ENCODE peak calls at places on chromosomes 16 and 17, in six cellular contexts. M, J, T, Y, U and C are unnamed samples.

GRCh38 chr17:34275881-34276280 is 5.9 kb downstream of the CCL7 start:
- DNase-seq in J (no peak), T (no peak), U (no peak), Y (no peak), M (no peak), C (no peak)

GRCh38 chr17:7862692-7863437 is 5.1 kb downstream of the CYB5D1 start:
- DNase-seq in T (no peak), U (no peak), M (no peak), J (peak; percentile 70), Y (peak; percentile 27), C (peak; percentile 68)

GRCh38 chr16:11168386-11169065 is 87.5 kb downstream of the SOCS1 start:
- DNase-seq in M (no peak), Y (no peak), U (no peak), T (no peak), J (no peak), C (no peak)

GRCh38 chr16:57994778-57995177 is 5.7 kb downstream of the ZNF319 start:
- DNase-seq in U (no peak), M (peak; percentile 70), Y (peak; percentile 24), J (peak; percentile 70), T (no peak), C (peak; percentile 73)

GRCh38 chr17:80497726-80498241 is 21.4 kb upstream of the NPTX1 start:
- DNase-seq in Y (no peak), M (no peak), J (no peak), T (no peak), U (no peak), C (no peak)

GRCh38 chr17:41417576-41418015 is 6.8 kb downstream of the KRT37 start:
- DNase-seq in J (peak; percentile 13), T (no peak), U (peak; percentile 12), Y (no peak), M (peak; percentile 37), C (no peak)

GRCh38 chr16:55655709-55656694 is at the start of gene SLC6A2:
- DNase-seq in Y (no peak), M (no peak), J (no peak), U (no peak), T (no peak), C (peak; percentile 42)

GRCh38 chr16:73015612-73016487 is 32.1 kb downstream of the ZFHX3 start:
- DNase-seq in U (no peak), T (no peak), Y (no peak), J (no peak), M (peak; percentile 72), C (no peak)

GRCh38 chr17:8056232-8056975 is 17.5 kb downstream of the ALOX15B start:
- DNase-seq in U (no peak), J (peak; percentile 80), Y (no peak), M (peak; percentile 64), T (no peak), C (peak; percentile 36)